ENCODE peak calls at places on chromosomes 12 and 14, in nine cellular contexts. C is right lobe of liver, N is IMR-90, R is fibroblast of pulmonary artery, O is brain microvascular endothelial cell, L is LNCaP clone FGC, S is MM.1S, J is fibroblast of lung, E is right atrium auricular region. D is an unnamed sample.

GRCh38 chr12:30980886-30981662 is 54.5 kb downstream of the TSPAN11 start:
- DNase-seq in S (no peak), L (no peak), O (no peak), N (no peak), C (no peak), E (no peak), J (no peak), R (no peak), D (no peak)

GRCh38 chr12:47766496-47767196 is 6.4 kb upstream of the SLC48A1 start:
- DNase-seq in E (no peak), J (no peak), O (no peak), R (no peak), L (no peak), S (no peak), N (no peak), C (no peak), D (no peak)

GRCh38 chr12:64457036-64457435 is 5.1 kb downstream of the TBK1 start:
- DNase-seq in L (no peak), S (no peak), O (peak; percentile 40), N (peak; percentile 48), J (no peak), C (no peak), E (no peak), R (peak; percentile 39), D (peak; percentile 28)

GRCh38 chr12:81668475-81668874 is 90.7 kb downstream of the PPFIA2 start:
- DNase-seq in J (peak; percentile 100), S (no peak), R (peak; percentile 80), L (no peak), E (no peak), C (no peak), N (peak; percentile 43), O (peak; percentile 96), D (peak; percentile 91)

GRCh38 chr12:84910549-84911241 is 1.9 kb downstream of the SLC6A15 start:
- DNase-seq in J (peak; percentile 36), E (no peak), N (no peak), C (peak; percentile 23), L (no peak), O (peak; percentile 51), S (no peak), R (peak; percentile 54), D (peak; percentile 72)

GRCh38 chr12:114013601-114014345 is 47.6 kb upstream of the RBM19 start:
- DNase-seq in C (no peak), R (peak; percentile 45), J (peak; percentile 5), S (no peak), O (no peak), N (peak; percentile 37), L (peak; percentile 3), E (no peak), D (peak; percentile 14)

GRCh38 chr12:87779016-87779415 is 250.2 kb downstream of the C12orf50 start:
- DNase-seq in R (no peak), L (no peak), S (no peak), C (no peak), J (peak; percentile 69), O (peak; percentile 61), E (no peak), N (peak; percentile 71), D (peak; percentile 82)

GRCh38 chr14:33788116-33788515 is 162.8 kb downstream of the EGLN3 start:
- DNase-seq in E (no peak), L (no peak), C (no peak), N (no peak), R (no peak), O (no peak), S (no peak), J (no peak), D (no peak)

GRCh38 chr14:93619176-93619793 is 169.0 kb downstream of the PRIMA1 start:
- DNase-seq in J (peak; percentile 34), S (peak; percentile 33), E (no peak), C (no peak), L (peak; percentile 17), R (peak; percentile 63), O (peak; percentile 50), N (peak; percentile 50), D (peak; percentile 71)

DNA sequence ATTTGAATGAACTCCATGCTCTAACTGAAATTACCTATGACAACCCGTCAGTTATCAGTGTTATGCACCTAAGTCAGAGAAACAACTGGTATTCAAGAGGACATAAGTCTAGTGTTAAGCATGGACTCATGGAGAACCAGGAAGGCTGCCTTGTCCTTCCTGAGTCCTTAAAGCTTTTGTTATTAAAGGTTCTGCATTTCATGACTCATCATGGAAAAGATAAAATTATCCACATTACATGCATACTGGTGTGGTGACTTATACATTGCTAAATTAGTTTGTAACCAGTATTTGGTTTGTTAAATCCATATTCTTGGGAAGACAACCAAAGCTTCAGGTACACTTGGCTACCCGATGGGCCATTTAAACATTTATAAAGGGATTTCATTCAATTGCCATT is 6.5 kb upstream of the OR4E1 start:
- DNase-seq in S (no peak), R (peak; percentile 76), C (no peak), L (no peak), J (peak; percentile 9), E (no peak), N (peak; percentile 59), O (peak; percentile 32), D (peak; percentile 43)
- H3K4me3 ChIP-seq in S (no peak overlapping the region), R (no peak overlapping the region), C (no peak overlapping the region), L (no peak overlapping the region), J (no peak overlapping the region), E (no peak overlapping the region), N (no peak overlapping the region), O (no peak overlapping the region), D (no peak overlapping the region)

DNA sequence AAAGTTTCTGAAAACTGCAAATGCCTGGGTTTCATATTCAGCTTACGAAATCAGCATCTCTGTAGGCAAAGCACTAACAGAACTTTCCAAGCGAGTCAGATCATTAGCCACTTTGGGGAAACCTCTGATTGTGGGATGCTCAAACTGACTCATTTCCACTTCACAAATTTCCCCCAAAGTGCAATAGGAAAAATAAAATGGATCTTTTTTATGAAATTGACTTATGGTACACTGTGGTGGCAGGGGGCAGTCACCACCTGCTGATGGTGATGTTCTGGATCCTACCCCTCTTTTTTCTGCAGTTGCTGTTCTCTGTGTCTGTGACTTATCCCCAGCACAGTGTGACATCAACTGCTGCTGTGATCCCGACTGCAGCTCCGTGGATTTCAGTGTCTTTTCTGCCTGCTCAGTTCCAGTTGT is 5.6 kb downstream of the TCTN1 start:
- DNase-seq in S (peak; percentile 40), N (peak; percentile 29), C (no peak), J (no peak), E (no peak), L (no peak), R (no peak), O (no peak), D (no peak)
- TF ChIP-seq CTCF in S (peak; percentile 29), N (no peak), C (no peak), J (no peak), E (no peak), L (no peak), R (no peak), O (peak; percentile 18), D (peak; percentile 28)

GRCh38 chr14:99862111-99862510 is 68.9 kb downstream of the EML1 start:
- DNase-seq in J (peak; percentile 68), O (peak; percentile 59), E (no peak), R (peak; percentile 3), S (no peak), L (no peak), C (no peak), N (peak; percentile 77), D (peak; percentile 16)

GRCh38 chr14:99857551-99857950 is 64.3 kb downstream of the EML1 start:
- DNase-seq in L (no peak), S (no peak), J (no peak), N (no peak), O (no peak), C (no peak), E (no peak), R (no peak), D (no peak)

GRCh38 chr14:99855271-99855670 is 62.1 kb downstream of the EML1 start:
- DNase-seq in C (no peak), N (no peak), J (no peak), L (no peak), O (no peak), E (no peak), R (no peak), S (no peak), D (no peak)

GRCh38 chr14:99863059-99863458 is 69.8 kb downstream of the EML1 start:
- DNase-seq in L (no peak), E (no peak), S (no peak), J (no peak), R (no peak), N (no peak), O (no peak), C (no peak), D (no peak)

GRCh38 chr14:99860219-99860618 is 67.0 kb downstream of the EML1 start:
- DNase-seq in L (no peak), J (no peak), N (no peak), O (no peak), C (no peak), S (no peak), R (no peak), E (no peak), D (no peak)
- H3K4me3 ChIP-seq in L (no peak overlapping the region), J (no peak overlapping the region), N (no peak overlapping the region), O (no peak overlapping the region), C (no peak overlapping the region), S (no peak overlapping the region), R (no peak overlapping the region), E (no peak overlapping the region), D (no peak overlapping the region)

DNA sequence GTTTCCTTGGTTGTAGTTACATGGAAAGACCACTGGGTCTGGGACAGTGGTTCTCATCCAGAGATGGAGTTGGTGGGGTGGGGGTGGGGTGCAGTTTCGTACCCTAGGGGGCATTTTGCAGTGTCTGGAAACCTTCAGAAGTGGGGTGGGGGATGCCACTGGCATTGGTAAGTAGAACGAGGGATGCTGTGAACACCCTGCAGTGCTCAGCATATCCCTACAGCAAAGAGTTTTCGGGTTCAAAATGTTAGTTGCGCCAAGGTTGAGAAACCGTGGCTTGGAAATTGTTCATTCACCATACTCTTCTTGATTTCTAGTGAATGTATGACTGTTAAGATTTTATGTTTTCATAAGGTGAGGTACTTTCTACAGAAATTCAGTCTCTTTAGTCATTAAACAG is 28.7 kb downstream of the TRAF3 start:
- DNase-seq in R (no peak), N (no peak), L (no peak), O (no peak), S (no peak), E (no peak), C (no peak), J (no peak), D (no peak)
- TF ChIP-seq CTCF in R (no peak), N (no peak), L (no peak), O (peak; percentile 22), S (no peak), E (no peak), C (no peak), J (no peak), D (peak; percentile 13)

DNA sequence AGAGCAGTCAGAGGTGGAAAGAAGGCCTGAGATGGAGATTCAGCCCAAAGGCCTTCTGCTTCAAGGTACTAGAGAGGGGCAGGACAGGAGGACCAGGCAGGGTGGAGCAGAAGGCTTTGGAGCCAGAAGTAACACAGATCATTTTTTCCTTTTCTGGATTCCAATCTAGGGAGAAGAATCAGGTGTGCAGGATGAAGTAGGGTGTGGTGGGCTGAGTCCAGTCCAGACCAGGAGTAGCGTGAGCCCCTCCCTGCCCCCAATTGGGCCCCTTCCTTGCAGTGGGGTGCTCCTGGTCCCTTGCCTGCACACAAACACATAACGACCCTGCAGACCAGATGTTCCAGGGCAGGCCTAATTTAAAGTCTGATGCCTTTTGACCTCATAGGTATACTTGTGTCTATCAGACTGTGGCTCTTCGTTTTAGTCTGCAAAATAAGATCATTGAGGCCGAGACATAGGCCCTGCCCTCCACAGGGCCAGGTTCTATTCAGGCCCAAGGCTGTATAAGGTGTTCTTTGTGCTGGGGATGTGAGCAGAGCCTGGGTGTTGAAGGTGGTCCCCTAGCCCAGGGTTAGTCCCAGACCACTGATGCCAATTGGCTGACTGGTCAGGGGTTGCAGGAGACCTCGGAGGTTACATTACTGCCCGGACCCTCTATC is 1.0 kb upstream of the NYNRIN start:
- DNase-seq in E (no peak), R (no peak), S (no peak), C (no peak), O (no peak), N (no peak), J (no peak), L (no peak), D (no peak)
- H3K4me3 ChIP-seq in E (peak overlapping the region; percentile 82), R (no peak overlapping the region), S (no peak overlapping the region), C (no peak overlapping the region), O (no peak overlapping the region), N (no peak overlapping the region), J (no peak overlapping the region), L (no peak overlapping the region), D (no peak overlapping the region)